ENCODE peak calls at places on chromosomes 6 and 20, in eight cellular contexts. I is GM23338, R is spleen, P is GM12892, Z is suprapubic skin, E is K562, X is HL-60, M is transverse colon. A is an unnamed sample.

GRCh38 chr6:122789862-122790739 is 1.0 kb downstream of the SMPDL3A start:
- DNase-seq in I (peak), R (peak), P (peak), Z (no peak), E (peak), X (peak), M (no peak), A (peak)

GRCh38 chr6:90157441-90157840 is 139.2 kb downstream of the BACH2 start:
- DNase-seq in I (no peak), R (no peak), P (no peak), Z (no peak), E (no peak), X (no peak), M (no peak), A (no peak)

GRCh38 chr6:159714404-159714803 is 12.9 kb upstream of the WTAP start:
- DNase-seq in I (no peak), R (no peak), P (no peak), Z (no peak), E (no peak), X (no peak), M (no peak), A (no peak)

GRCh38 chr6:164665328-164665727 is 644.1 kb downstream of the C6orf118 start:
- DNase-seq in I (no peak), R (no peak), P (no peak), Z (no peak), E (no peak), X (no peak), M (no peak), A (no peak)

GRCh38 chr20:37315293-37316110 is 26.0 kb downstream of the MANBAL start:
- DNase-seq in I (no peak), R (no peak), P (peak), Z (peak), E (no peak), X (no peak), M (peak), A (peak)

GRCh38 chr20:37627767-37628130 is 66.1 kb upstream of the CTNNBL1 start:
- DNase-seq in I (no peak), R (no peak), P (no peak), Z (no peak), E (no peak), X (no peak), M (no peak), A (no peak)

GRCh38 chr6:151236668-151237401 is 2.9 kb upstream of the AKAP12 start:
- DNase-seq in I (no peak), R (no peak), P (no peak), Z (no peak), E (no peak), X (no peak), M (no peak), A (no peak)

GRCh38 chr6:82040405-82041221 is 206.9 kb downstream of the IBTK start:
- DNase-seq in I (peak), R (no peak), P (no peak), Z (no peak), E (no peak), X (peak), M (no peak), A (no peak)

GRCh38 chr6:69729870-69730449 is 66.8 kb downstream of the LMBRD1 start:
- DNase-seq in I (no peak), R (no peak), P (no peak), Z (no peak), E (no peak), X (no peak), M (no peak), A (no peak)

GRCh38 chr20:63696628-63697356 is at the start of gene TNFRSF6B:
- DNase-seq in I (no peak), R (peak), P (peak), Z (no peak), E (no peak), X (no peak), M (peak), A (peak)

GRCh38 chr20:60589624-60590023 is 631.4 kb downstream of the CDH26 start:
- DNase-seq in I (peak), R (no peak), P (no peak), Z (no peak), E (peak), X (no peak), M (no peak), A (no peak)

GRCh38 chr6:79601020-79601609 is 30.0 kb upstream of the SH3BGRL2 start:
- DNase-seq in I (no peak), R (no peak), P (no peak), Z (no peak), E (no peak), X (no peak), M (no peak), A (no peak)

GRCh38 chr6:45421700-45422540 is 44.2 kb upstream of the SUPT3H start:
- DNase-seq in I (peak), R (peak), P (peak), Z (peak), E (peak), X (peak), M (peak), A (no peak)

GRCh38 chr20:9467995-9468394 is 46.4 kb upstream of the LAMP5 start:
- DNase-seq in I (peak), R (no peak), P (no peak), Z (no peak), E (peak), X (no peak), M (no peak), A (no peak)

GRCh38 chr6:121879149-121879548 is 443.7 kb downstream of the GJA1 start:
- DNase-seq in I (no peak), R (no peak), P (no peak), Z (no peak), E (no peak), X (no peak), M (no peak), A (no peak)

GRCh38 chr6:2782825-2783187 is 17.6 kb downstream of the WRNIP1 start:
- DNase-seq in I (no peak), R (no peak), P (no peak), Z (no peak), E (no peak), X (no peak), M (no peak), A (no peak)

GRCh38 chr20:6333110-6333509 is 210.3 kb upstream of the FERMT1 start:
- DNase-seq in I (no peak), R (peak), P (no peak), Z (no peak), E (no peak), X (no peak), M (no peak), A (no peak)

GRCh38 chr6:16494781-16495180 is 256.4 kb downstream of the GMPR start:
- DNase-seq in I (peak), R (no peak), P (no peak), Z (no peak), E (no peak), X (peak), M (peak), A (no peak)

GRCh38 chr6:14212020-14212419 is 94.4 kb downstream of the CD83 start:
- DNase-seq in I (peak), R (no peak), P (no peak), Z (no peak), E (no peak), X (no peak), M (no peak), A (no peak)

GRCh38 chr6:165729307-165729936 is 66.4 kb upstream of the PDE10A start:
- DNase-seq in I (peak), R (no peak), P (peak), Z (no peak), E (peak), X (peak), M (peak), A (peak)

GRCh38 chr20:6898928-6899327 is 131.4 kb downstream of the BMP2 start:
- DNase-seq in I (peak), R (no peak), P (no peak), Z (no peak), E (no peak), X (no peak), M (no peak), A (no peak)

DNA sequence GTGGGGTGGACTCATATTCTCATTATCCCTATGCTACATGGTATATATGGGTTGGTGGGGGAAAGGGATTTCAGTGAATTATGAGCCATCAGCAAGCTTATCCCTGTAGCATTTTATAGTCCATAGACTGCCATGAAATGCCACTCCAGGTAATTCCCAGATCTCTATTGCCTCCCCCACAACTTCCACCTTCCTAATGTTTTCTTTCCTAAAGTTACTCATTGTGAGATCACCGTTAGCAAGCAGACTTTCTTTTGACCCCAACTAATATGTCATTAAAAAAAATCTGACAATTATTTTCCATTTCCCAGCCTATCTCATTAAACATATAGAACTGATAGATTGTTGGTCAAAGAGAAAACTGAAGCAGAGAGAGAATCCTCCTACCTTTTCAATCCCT is 40.7 kb upstream of the TBX18 start:
- DNase-seq in I (no peak), R (no peak), P (no peak), Z (no peak), E (no peak), X (no peak), M (no peak), A (no peak)
- TF ChIP-seq POLR2AphosphoS5 in I (no peak), R (no peak), P (no peak), Z (no peak), E (no peak), X (no peak), M (no peak), A (no peak)

DNA sequence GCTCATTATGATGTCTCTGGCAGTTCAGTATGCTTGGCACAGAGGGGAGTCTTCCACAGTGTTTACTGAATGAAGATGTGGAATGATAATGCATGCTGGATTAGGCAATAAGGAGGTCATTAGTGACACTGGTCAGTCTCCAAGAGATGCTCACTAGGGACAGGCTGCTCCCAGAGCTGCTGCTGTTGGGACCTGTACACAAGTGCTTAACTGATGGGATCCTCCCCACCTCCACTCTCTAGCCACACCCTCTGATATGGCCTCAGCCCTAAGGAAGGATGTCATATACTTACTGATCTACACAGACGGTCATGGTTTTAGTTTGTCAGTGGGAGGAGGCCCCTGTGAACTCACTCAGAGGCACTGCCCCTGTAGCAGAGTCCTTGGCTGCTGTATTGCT is 73.4 kb downstream of the MYB start:
- DNase-seq in I (no peak), R (no peak), P (no peak), Z (no peak), E (peak), X (no peak), M (peak), A (no peak)
- TF ChIP-seq POLR2AphosphoS5 in I (no peak), R (no peak), P (no peak), Z (no peak), E (no peak), X (no peak), M (peak), A (no peak)

DNA sequence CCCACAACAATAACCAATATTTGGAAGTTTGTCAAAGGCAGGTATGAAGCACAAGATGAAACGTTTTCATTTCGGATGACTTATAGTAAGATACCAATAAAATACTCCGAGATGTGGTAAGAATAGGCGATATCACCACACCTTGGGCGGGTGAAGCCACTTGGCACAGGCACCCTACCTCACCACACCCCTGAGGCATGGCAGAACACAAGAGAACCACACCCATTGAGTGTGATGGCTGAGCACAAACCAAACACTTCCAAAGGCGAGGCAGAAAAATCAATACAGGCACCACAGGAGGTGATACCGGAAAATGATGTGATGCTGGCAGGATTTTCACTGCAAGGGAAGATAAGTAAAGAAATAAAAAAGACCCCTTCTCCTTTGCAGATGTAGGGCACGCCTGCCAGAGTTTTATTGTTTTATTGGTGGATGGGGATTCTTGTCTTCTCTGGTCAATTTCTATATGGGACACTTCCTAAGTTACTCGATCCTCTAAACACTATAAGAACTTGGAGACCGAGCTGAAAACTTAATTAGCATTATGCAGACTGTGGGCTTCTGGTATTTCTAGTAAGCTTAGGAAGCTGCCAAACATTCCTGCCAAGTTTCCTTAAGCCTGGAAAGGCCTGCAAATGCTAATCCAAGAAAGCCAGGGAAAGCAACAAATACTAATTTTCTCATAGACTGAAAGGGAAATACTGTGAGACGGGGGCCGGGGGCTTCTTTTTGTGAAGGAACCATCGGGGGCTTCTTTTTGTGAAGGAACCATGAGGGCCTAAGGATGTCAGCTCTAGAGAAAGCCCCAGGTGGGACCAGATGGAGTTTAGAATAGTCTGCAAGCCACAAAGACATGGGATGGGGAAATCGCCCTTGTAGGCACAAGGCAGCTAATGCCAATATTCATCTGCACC is 332.7 kb upstream of the PRDM1 start:
- DNase-seq in I (peak), R (no peak), P (no peak), Z (no peak), E (no peak), X (no peak), M (peak), A (no peak)
- TF ChIP-seq POLR2AphosphoS5 in I (no peak), R (no peak), P (no peak), Z (no peak), E (no peak), X (no peak), M (peak), A (no peak)

GRCh38 chr6:100202417-100203194 is 208.6 kb upstream of the MCHR2 start:
- DNase-seq in I (no peak), R (no peak), P (no peak), Z (no peak), E (no peak), X (no peak), M (no peak), A (no peak)

DNA sequence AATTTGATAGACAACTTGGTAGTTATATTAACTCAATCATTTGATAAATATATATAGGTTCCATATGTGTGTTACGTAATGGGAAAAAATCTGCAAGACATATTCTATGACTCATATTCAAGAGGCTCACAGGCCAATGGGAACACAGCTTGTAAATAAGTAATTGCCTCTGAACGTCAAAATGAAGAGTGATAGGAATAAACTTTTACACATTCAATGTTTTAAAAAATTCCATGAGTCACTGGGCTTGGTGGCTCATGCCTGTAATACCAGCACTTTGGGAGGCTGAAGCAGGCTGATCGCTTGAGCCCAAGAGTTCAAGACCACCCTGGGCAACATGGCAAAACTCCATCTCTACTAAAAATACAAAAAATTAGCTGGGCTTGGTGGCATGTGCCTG is 209.4 kb upstream of the MCHR2 start:
- DNase-seq in I (no peak), R (no peak), P (no peak), Z (no peak), E (no peak), X (no peak), M (no peak), A (no peak)
- TF ChIP-seq POLR2AphosphoS5 in I (no peak), R (no peak), P (no peak), Z (no peak), E (no peak), X (no peak), M (no peak), A (no peak)

DNA sequence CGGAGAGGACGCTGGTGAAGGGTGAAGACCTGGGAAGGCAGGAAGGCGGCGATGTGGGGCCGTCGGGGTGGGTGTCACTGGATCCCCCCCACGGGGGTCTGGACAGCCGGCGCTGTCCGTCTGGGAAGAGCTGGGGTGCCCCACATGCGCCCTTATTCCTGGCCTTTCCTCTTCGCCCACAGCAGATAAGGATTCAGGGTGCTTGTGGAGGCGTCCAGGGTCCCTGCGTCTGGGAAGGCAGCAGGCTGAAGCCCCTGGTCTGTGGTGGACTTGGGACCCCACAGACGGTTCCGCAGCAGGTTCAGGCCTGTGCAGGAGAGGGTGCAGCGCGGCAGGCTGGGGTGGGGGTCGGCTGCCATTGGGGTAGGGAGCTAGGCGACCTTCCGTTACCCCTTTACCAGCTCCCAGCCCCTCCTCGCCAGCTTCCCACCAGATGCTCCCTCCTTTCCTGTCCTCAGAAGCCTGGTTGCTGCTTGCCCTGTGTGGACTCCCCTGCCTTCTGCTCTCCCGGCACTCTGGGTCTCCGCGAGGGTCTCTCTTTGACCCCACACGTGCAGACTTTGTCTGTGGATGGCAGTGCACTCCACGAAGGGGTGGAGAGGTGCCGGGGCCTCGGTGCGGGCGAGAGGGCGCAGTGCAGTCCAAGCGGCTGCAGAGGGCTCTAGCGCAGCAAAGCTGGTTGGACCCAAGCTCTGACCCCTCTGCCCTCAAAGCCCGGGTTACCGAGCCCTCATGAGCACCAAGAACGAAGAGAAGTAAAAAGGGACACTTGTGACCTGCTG is 2.1 kb upstream of the GATA5 start:
- DNase-seq in I (peak), R (no peak), P (no peak), Z (no peak), E (no peak), X (no peak), M (no peak), A (no peak)
- TF ChIP-seq POLR2AphosphoS5 in I (no peak), R (no peak), P (no peak), Z (no peak), E (no peak), X (no peak), M (no peak), A (no peak)

DNA sequence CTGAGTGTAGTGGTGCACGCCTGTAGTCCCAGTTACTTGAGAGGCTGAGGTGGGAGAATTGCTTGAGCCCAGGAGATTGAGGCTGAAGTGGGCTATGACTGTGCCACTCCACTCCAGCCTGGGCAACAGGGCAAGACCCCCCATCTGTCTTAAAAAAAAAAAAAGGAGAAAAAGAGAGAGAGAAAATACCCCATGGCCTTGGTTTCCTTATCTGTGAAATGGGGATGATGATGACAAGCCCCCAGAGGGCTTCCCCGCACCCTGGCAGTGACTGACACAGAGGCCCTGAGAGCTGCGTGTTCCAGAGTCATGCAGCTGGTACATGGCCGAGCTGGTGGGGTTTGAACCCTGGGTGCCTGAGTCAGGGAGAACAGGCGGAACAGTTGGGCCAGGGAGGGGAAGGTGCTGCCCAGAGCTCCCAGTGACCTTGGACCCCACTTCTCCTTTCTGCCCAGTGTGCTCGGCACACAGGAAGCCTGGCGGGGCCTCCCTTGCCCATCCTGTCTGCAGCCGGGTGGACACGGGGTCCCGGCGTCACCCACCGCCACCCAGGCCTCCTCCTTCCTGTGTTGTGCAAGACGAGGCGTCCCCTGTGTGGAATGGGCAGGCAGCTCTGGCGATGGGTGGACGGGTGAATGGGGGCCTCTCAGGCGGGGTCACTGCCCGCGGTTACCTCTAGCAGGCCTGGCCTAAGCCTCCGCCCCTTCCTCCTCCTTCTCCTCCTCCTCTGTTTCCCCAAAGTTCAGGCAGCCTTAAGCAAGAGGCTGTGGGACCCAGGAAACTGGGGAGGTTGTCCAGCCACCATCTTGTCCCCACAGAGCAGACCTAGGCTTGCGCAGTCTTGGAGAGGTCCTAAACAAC is 84.2 kb downstream of the CEBPB start:
- DNase-seq in I (no peak), R (peak), P (no peak), Z (no peak), E (no peak), X (peak), M (peak), A (no peak)
- TF ChIP-seq POLR2AphosphoS5 in I (no peak), R (peak), P (no peak), Z (no peak), E (no peak), X (peak), M (no peak), A (no peak)

GRCh38 chr6:148746363-148747144 is at the start of gene UST:
- DNase-seq in I (peak), R (peak), P (peak), Z (peak), E (peak), X (peak), M (peak), A (no peak)
- TF ChIP-seq POLR2AphosphoS5 in I (peak), R (peak), P (no peak), Z (no peak), E (no peak), X (no peak), M (peak), A (peak)

GRCh38 chr20:46043556-46043955 is 14.5 kb downstream of the SLC12A5 start:
- DNase-seq in I (no peak), R (no peak), P (no peak), Z (no peak), E (no peak), X (no peak), M (no peak), A (no peak)

GRCh38 chr20:46046588-46047310 is 17.7 kb downstream of the SLC12A5 start:
- DNase-seq in I (no peak), R (no peak), P (no peak), Z (no peak), E (no peak), X (no peak), M (no peak), A (no peak)

GRCh38 chr20:46047821-46048220 is 18.8 kb downstream of the SLC12A5 start:
- DNase-seq in I (no peak), R (no peak), P (no peak), Z (no peak), E (no peak), X (no peak), M (no peak), A (no peak)

GRCh38 chr20:46040902-46041535 is 12.0 kb downstream of the SLC12A5 start:
- DNase-seq in I (peak), R (no peak), P (no peak), Z (no peak), E (peak), X (peak), M (no peak), A (no peak)

GRCh38 chr20:46044896-46045295 is 15.9 kb downstream of the SLC12A5 start:
- DNase-seq in I (no peak), R (no peak), P (no peak), Z (no peak), E (no peak), X (no peak), M (no peak), A (no peak)
- TF ChIP-seq POLR2AphosphoS5 in I (no peak), R (no peak), P (no peak), Z (no peak), E (no peak), X (no peak), M (no peak), A (no peak)

A was measured in GM12891.